ENCODE peak calls at places on chromosomes 7 and 10, in eight cellular contexts. J is nephron progenitor cell, P is neural progenitor cell, L is PC-3, Y is mesothelial cell of epicardium, C is fibroblast of lung, B is spleen, M is A549. O is an unnamed sample.

GRCh38 chr10:49619613-49620012 is 5.8 kb downstream of the CHAT start:
- DNase-seq in J (no peak), P (peak), L (no peak), Y (no peak), C (no peak), B (peak), M (no peak), O (no peak)

GRCh38 chr10:100660945-100661344 is 84.4 kb upstream of the PAX2 start:
- DNase-seq in J (no peak), P (no peak), L (no peak), Y (no peak), C (no peak), B (no peak), M (no peak), O (no peak)

GRCh38 chr7:95730493-95731280 is 41.7 kb upstream of the DYNC1I1 start:
- DNase-seq in J (no peak), P (no peak), L (no peak), Y (no peak), C (no peak), B (no peak), M (no peak), O (no peak)

GRCh38 chr10:48788551-48788950 is 103.9 kb downstream of the WDFY4 start:
- DNase-seq in J (no peak), P (no peak), L (no peak), Y (no peak), C (no peak), B (no peak), M (no peak), O (no peak)

GRCh38 chr7:84251183-84251845 is 56.7 kb upstream of the SEMA3A start:
- DNase-seq in J (no peak), P (peak), L (peak), Y (no peak), C (peak), B (no peak), M (no peak), O (no peak)

GRCh38 chr10:51007781-51008180 is 66.5 kb upstream of the PRKG1 start:
- DNase-seq in J (no peak), P (no peak), L (peak), Y (no peak), C (peak), B (no peak), M (no peak), O (no peak)

GRCh38 chr10:76231258-76231934 is 800.0 kb downstream of the LRMDA start:
- DNase-seq in J (no peak), P (peak), L (no peak), Y (no peak), C (no peak), B (no peak), M (no peak), O (no peak)

GRCh38 chr10:11551104-11551503 is 60.3 kb downstream of the USP6NL start:
- DNase-seq in J (no peak), P (no peak), L (no peak), Y (no peak), C (no peak), B (no peak), M (no peak), O (no peak)

GRCh38 chr10:125144693-125145623 is 15.4 kb downstream of the CTBP2 start:
- DNase-seq in J (no peak), P (peak), L (no peak), Y (no peak), C (peak), B (no peak), M (peak), O (no peak)

GRCh38 chr7:134347567-134347966 is 30.8 kb upstream of the SLC35B4 start:
- DNase-seq in J (no peak), P (no peak), L (no peak), Y (no peak), C (no peak), B (no peak), M (no peak), O (no peak)

GRCh38 chr7:961546-962400 is 7.3 kb upstream of the ADAP1 start:
- DNase-seq in J (no peak), P (peak), L (no peak), Y (no peak), C (no peak), B (peak), M (no peak), O (no peak)

GRCh38 chr7:71477441-71477840 is 345.5 kb downstream of the GALNT17 start:
- DNase-seq in J (no peak), P (no peak), L (no peak), Y (no peak), C (no peak), B (no peak), M (no peak), O (no peak)

GRCh38 chr10:117477961-117478670 is 64.4 kb upstream of the EMX2 start:
- DNase-seq in J (no peak), P (peak), L (peak), Y (no peak), C (peak), B (peak), M (peak), O (no peak)

GRCh38 chr10:122911889-122912484 is 1.6 kb downstream of the FAM24A start:
- DNase-seq in J (peak), P (peak), L (peak), Y (peak), C (peak), B (no peak), M (peak), O (peak)

GRCh38 chr10:51272580-51272979 is 198.3 kb downstream of the PRKG1 start:
- DNase-seq in J (no peak), P (no peak), L (no peak), Y (no peak), C (no peak), B (no peak), M (no peak), O (no peak)

GRCh38 chr7:157224627-157225026 is 85.9 kb downstream of the UBE3C start:
- DNase-seq in J (no peak), P (no peak), L (peak), Y (no peak), C (peak), B (no peak), M (peak), O (no peak)

GRCh38 chr7:47367369-47367768 is 214.5 kb downstream of the TNS3 start:
- DNase-seq in J (no peak), P (no peak), L (no peak), Y (no peak), C (no peak), B (peak), M (no peak), O (no peak)

GRCh38 chr10:132048294-132048667 is 17.5 kb upstream of the JAKMIP3 start:
- DNase-seq in J (no peak), P (no peak), L (no peak), Y (no peak), C (no peak), B (no peak), M (peak), O (no peak)

GRCh38 chr10:95221124-95221523 is 27.1 kb downstream of the ACSM6 start:
- DNase-seq in J (no peak), P (no peak), L (peak), Y (no peak), C (peak), B (no peak), M (peak), O (no peak)

GRCh38 chr7:69856991-69857390 is 258.7 kb downstream of the AUTS2 start:
- DNase-seq in J (no peak), P (no peak), L (no peak), Y (no peak), C (no peak), B (no peak), M (no peak), O (no peak)

GRCh38 chr7:103857435-103857834 is 132.0 kb downstream of the RELN start:
- DNase-seq in J (no peak), P (no peak), L (no peak), Y (no peak), C (no peak), B (no peak), M (peak), O (no peak)

GRCh38 chr7:65749039-65749438 is 123.8 kb upstream of the VKORC1L1 start:
- DNase-seq in J (no peak), P (no peak), L (no peak), Y (no peak), C (no peak), B (no peak), M (no peak), O (no peak)

GRCh38 chr7:13989138-13989943 is at the start of gene ETV1:
- DNase-seq in J (peak), P (peak), L (peak), Y (peak), C (peak), B (peak), M (peak), O (no peak)
- TF ChIP-seq CTCF in J (peak), P (peak), L (peak), Y (no peak), C (peak), B (no peak), M (peak), O (no peak)

GRCh38 chr10:71970331-71970730 is 6.1 kb downstream of the CHST3 start:
- DNase-seq in J (peak), P (peak), L (peak), Y (no peak), C (no peak), B (peak), M (peak), O (no peak)
- TF ChIP-seq CTCF in J (no peak), P (peak), L (peak), Y (no peak), C (no peak), B (no peak), M (peak), O (no peak)

GRCh38 chr7:53904355-53904754 is 637.8 kb upstream of the VSTM2A start:
- DNase-seq in J (no peak), P (no peak), L (no peak), Y (no peak), C (no peak), B (no peak), M (no peak), O (no peak)

GRCh38 chr7:53900856-53901528 is 641.2 kb upstream of the VSTM2A start:
- DNase-seq in J (no peak), P (no peak), L (no peak), Y (no peak), C (no peak), B (no peak), M (no peak), O (no peak)
- TF ChIP-seq CTCF in J (no peak), P (no peak), L (no peak), Y (no peak), C (no peak), B (no peak), M (no peak), O (no peak)

DNA sequence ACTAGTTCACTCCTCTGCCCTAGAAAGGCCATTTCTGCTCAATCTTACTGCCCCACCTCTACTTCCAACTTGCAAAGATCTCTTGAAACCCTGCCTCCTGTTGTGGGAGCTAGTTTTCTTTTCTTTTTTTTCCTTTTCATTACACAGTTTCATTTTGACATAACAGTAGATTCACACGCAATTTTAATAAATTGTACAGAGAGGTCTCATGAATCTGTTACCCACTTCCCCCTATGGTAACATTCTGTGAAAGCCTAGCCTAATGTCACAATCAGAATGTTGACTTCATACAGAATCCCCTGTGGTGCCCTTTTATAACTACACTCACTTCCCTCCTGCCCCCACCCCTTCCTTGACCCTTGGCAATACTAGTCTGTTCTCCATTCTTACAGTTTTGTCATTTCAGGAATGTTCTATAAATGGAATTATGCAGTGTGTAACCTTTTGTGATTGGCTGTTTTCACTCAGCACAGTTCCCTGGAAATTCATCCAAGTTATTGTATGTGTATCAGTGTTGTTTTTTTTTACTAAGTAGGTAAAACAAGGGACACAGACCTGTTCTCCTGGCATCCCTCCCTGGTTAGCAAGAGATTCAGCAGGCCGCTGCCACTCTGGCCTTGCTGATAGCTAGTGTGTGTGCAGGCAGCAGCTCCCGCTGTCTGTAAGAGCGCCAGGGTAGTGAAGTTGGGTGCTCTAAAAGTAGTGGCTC is 21.5 kb downstream of the CHST3 start:
- DNase-seq in J (no peak), P (no peak), L (no peak), Y (no peak), C (peak), B (no peak), M (no peak), O (no peak)
- TF ChIP-seq CTCF in J (no peak), P (no peak), L (no peak), Y (no peak), C (no peak), B (no peak), M (no peak), O (no peak)

DNA sequence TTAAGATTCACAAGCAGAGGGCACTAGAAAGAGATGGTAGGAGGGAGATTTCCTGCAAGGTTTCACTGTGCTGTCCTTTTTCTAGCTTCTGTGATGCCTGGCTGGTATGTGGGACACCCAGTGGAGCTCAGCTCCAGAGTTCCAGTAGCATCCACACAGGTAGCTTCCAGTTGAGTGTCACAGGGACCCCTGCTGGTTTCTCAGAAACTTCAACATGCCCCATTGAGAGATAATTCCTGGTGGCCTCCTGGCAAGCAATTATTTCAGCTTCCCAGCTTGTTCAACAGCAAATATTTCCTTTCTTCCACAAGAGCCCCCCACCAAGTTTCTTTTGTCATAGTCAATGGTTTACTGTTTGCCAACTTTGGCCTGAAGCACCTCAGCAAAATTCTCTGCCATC is 858.7 kb downstream of the REEP3 start:
- DNase-seq in J (no peak), P (no peak), L (peak), Y (no peak), C (no peak), B (no peak), M (peak), O (no peak)
- TF ChIP-seq CTCF in J (no peak), P (no peak), L (peak), Y (no peak), C (no peak), B (no peak), M (no peak), O (no peak)

GRCh38 chr10:126663880-126664279 is 6.6 kb downstream of the C10orf90 start:
- DNase-seq in J (no peak), P (no peak), L (peak), Y (no peak), C (peak), B (no peak), M (no peak), O (no peak)
- TF ChIP-seq CTCF in J (no peak), P (no peak), L (no peak), Y (no peak), C (no peak), B (no peak), M (no peak), O (no peak)

DNA sequence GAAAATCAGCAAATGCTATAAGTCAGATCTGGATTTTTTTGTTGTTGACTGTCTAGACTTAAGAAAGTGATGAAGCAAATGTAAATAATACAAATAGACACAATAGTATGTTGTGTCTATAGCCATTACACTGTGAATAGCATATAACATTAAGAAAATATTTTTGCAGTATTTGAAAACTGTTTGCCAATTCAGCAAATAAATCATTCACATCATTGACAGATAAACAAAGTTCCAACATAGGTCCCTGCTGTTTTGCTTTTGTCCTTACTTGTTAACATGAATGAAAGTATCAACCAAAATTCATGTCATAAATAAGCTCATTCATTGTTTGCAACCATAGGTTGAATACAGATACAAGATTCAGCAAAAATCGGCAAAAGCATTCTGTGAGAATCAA is 200.5 kb downstream of the KIF20B start:
- DNase-seq in J (no peak), P (no peak), L (no peak), Y (no peak), C (no peak), B (no peak), M (no peak), O (no peak)
- TF ChIP-seq CTCF in J (no peak), P (no peak), L (no peak), Y (no peak), C (no peak), B (no peak), M (no peak), O (no peak)

DNA sequence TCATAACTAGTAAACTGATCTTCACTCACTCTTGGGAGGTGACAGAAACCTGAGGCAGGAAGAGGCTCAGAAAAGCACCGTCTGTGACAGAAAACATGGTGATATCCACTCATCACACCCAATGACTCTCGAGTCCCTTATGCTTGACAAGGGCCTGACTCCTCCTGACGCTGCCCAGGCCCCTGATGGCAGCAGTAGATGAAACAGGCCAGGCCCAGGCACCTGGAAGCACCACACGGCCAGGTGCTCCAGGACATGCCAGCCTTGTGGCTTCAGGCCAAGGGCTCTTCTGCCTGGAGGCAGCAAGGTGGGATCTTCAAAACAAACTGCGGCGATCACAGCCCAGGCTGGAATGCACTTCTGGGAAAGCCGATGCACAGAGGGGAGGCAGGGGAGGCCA is 89.3 kb downstream of the MAD1L1 start:
- DNase-seq in J (no peak), P (no peak), L (no peak), Y (no peak), C (no peak), B (no peak), M (no peak), O (no peak)
- TF ChIP-seq CTCF in J (no peak), P (no peak), L (no peak), Y (no peak), C (no peak), B (no peak), M (no peak), O (no peak)

GRCh38 chr10:118968071-118968470 is 61.4 kb upstream of the NANOS1 start:
- DNase-seq in J (no peak), P (no peak), L (no peak), Y (no peak), C (no peak), B (peak), M (no peak), O (no peak)
- TF ChIP-seq CTCF in J (no peak), P (no peak), L (no peak), Y (no peak), C (no peak), B (no peak), M (no peak), O (no peak)

O was measured in natural killer cell.